ENCODE peak calls at places on chromosome 1, in six cellular contexts. Y, K, E, I, U and F are unnamed samples.

GRCh38 chr1:212315907-212316306 is 30.7 kb downstream of the PPP2R5A start:
- DNase-seq in Y (no peak), K (peak), E (peak), I (peak), U (no peak), F (no peak)

GRCh38 chr1:201647722-201648065 is 108.8 kb downstream of the NAV1 start:
- DNase-seq in Y (no peak), K (no peak), E (peak), I (no peak), U (no peak), F (no peak)

GRCh38 chr1:20358761-20359263 is 68.1 kb downstream of the VWA5B1 start:
- DNase-seq in Y (no peak), K (no peak), E (no peak), I (no peak), U (no peak), F (no peak)

GRCh38 chr1:19643113-19643512 is 998 bp upstream of the NBL1 start:
- DNase-seq in Y (no peak), K (peak), E (no peak), I (no peak), U (no peak), F (no peak)

GRCh38 chr1:47765742-47766485 is 231.3 kb downstream of the TRABD2B start:
- DNase-seq in Y (no peak), K (no peak), E (no peak), I (no peak), U (no peak), F (no peak)

GRCh38 chr1:100614570-100614969 is 76.6 kb downstream of the GPR88 start:
- DNase-seq in Y (no peak), K (no peak), E (no peak), I (no peak), U (no peak), F (no peak)

GRCh38 chr1:214018605-214019268 is 31.0 kb downstream of the PROX1 start:
- DNase-seq in Y (no peak), K (no peak), E (peak), I (peak), U (no peak), F (no peak)

GRCh38 chr1:58005212-58005611 is 541.3 kb downstream of the OMA1 start:
- DNase-seq in Y (no peak), K (no peak), E (no peak), I (no peak), U (no peak), F (no peak)

GRCh38 chr1:111789077-111789476 is 33.4 kb downstream of the DDX20 start:
- DNase-seq in Y (no peak), K (no peak), E (no peak), I (no peak), U (no peak), F (peak)

GRCh38 chr1:1073743-1074587 is at the start of gene RNF223:
- DNase-seq in Y (no peak), K (peak), E (no peak), I (no peak), U (no peak), F (no peak)

GRCh38 chr1:158246650-158247049 is 7.6 kb upstream of the CD1A start:
- DNase-seq in Y (no peak), K (peak), E (no peak), I (peak), U (no peak), F (no peak)

GRCh38 chr1:40625476-40626382 is 39.8 kb downstream of the RIMS3 start:
- DNase-seq in Y (no peak), K (no peak), E (no peak), I (no peak), U (no peak), F (no peak)

GRCh38 chr1:110524311-110525249 is 5.6 kb upstream of the KCNA10 start:
- DNase-seq in Y (peak), K (peak), E (peak), I (peak), U (no peak), F (no peak)

GRCh38 chr1:206575165-206575893 is 36.9 kb downstream of the EIF2D start:
- DNase-seq in Y (no peak), K (no peak), E (no peak), I (peak), U (no peak), F (no peak)

GRCh38 chr1:60581455-60582220 is 500.7 kb upstream of the NFIA start:
- DNase-seq in Y (no peak), K (no peak), E (no peak), I (no peak), U (no peak), F (no peak)

GRCh38 chr1:43572551-43572950 is 41.9 kb downstream of the PTPRF start:
- DNase-seq in Y (no peak), K (no peak), E (peak), I (no peak), U (no peak), F (no peak)

GRCh38 chr1:75211648-75212047 is 77.5 kb downstream of the LHX8 start:
- DNase-seq in Y (no peak), K (no peak), E (no peak), I (no peak), U (no peak), F (no peak)
- TF ChIP-seq CTCF in Y (no peak), K (no peak), E (no peak), I (no peak), U (no peak), F (no peak)

DNA sequence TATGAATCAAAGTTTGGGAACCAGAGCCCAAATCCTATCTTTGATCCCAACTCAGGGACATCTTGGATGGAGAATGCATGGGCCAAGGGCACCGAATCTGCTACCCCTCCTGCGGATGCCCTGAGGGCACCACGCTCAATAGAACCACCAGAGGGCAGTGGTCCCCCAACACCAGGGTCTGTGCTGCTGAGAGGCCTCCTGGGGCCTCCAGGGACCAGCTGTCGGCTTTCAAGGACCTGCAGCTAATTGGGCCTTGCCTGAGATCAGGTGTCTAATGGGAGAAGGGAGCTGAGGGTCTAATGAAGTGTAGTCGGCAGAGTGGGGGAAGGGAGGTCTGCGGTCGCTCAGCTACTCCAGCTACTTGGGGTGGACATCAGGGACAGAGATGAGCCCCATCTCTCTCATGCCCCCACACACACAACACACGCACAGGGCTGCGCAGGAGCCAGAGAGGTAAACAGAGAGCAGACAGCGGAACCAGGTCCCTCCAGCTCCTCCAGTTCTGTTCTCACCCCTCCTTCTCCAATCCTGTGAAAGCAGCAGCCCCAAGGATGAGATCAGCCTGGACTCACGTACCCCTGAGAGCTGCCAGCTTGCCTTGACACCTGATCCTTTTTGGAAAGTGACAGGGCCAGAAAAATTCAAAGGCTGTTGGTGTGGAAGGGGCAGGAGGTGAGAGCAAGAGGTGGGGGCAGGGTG is 34.9 kb upstream of the PPP1R15B start:
- DNase-seq in Y (peak), K (no peak), E (peak), I (peak), U (no peak), F (peak)
- TF ChIP-seq CTCF in Y (peak), K (peak), E (peak), I (peak), U (peak), F (peak)

GRCh38 chr1:3537359-3537758 is 73.9 kb downstream of the MEGF6 start:
- DNase-seq in Y (no peak), K (no peak), E (no peak), I (no peak), U (no peak), F (no peak)
- TF ChIP-seq CTCF in Y (no peak), K (no peak), E (no peak), I (no peak), U (no peak), F (no peak)

DNA sequence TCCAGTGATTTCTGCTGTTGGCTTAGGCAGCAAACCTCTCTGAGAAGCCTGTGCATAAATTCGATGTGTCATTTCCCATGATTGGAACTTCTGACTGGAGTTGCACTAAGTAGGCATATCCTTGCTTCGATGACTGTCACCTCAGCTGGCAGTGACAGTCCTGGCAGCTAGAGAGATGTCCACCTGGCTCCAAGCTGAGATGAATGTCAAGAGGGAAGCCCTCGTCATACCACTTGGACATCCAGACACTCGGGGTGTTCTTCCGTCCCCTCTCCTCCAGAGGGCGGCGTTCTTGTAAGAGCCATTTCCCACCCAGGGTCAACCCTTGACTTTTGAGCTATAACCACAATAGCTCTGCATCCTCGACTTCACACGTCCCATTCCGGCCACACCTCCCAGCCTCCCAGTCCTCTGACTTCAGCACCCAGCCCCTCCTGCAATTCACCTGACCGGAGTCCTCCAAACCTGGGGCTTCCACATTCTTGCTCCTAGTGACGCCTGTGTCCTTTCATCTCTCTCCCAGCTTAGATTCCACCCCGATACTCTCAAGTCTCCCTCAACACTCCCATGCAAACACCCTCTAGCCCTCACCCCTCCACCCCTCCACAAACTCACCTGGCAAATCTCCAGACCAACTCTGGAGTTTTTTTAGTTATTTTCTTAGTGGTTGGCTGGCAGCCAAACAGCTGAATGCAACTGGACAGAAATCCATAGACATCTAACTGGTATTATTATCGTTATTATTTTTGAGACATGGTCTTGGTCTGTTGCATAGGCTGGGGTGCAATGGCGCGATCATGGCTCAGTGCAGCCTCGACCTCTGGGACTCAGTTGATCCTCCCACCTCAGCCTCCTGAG is 17.4 kb downstream of the CA6 start:
- DNase-seq in Y (no peak), K (peak), E (peak), I (peak), U (no peak), F (no peak)
- TF ChIP-seq CTCF in Y (peak), K (peak), E (peak), I (peak), U (no peak), F (peak)

DNA sequence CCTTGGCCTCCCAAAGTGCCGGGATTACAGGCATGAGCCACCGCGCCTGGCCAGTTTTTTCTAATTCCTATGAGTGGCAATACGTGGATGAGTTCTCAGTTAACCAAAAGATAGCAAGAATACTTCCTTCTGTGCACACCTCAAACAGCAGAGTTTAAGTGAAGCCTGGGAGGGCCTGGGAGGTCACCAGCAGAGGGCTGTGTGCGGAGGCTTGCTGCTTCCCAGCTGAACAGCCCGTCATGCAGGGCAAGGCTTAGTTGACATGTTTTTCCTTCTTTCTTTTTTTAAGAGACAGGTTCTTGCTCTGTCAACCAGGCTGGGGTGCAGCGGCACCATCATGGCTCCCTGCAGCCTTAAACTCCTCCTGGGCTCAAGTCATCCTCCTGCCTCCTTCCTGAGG is 17.8 kb downstream of the GNG4 start:
- DNase-seq in Y (no peak), K (no peak), E (peak), I (no peak), U (no peak), F (no peak)
- TF ChIP-seq CTCF in Y (peak), K (no peak), E (peak), I (no peak), U (no peak), F (no peak)

DNA sequence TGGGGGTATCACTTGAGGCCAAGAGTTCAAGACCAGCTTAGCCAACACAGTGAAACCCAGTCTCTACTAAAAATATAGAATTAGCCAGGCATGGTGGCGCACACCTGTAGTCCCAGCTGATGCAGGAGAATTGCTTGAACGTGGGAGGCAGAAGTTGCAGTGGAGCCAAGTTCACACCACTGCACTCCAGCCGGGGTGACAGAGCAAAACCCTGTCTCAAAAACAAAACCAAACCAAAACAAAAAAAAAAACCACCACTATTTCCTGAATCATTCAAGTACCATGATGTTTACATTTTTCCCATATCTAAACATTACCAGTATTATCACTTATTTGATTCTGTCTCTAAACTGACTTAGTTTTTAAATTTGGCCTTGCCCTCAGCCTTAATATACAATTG is 29.5 kb downstream of the TUT4 start:
- DNase-seq in Y (no peak), K (no peak), E (no peak), I (peak), U (no peak), F (no peak)
- TF ChIP-seq CTCF in Y (no peak), K (no peak), E (no peak), I (no peak), U (no peak), F (no peak)